ENCODE peak calls at places on chromosomes 2 and 18, in six cellular contexts. I is AG04450, Z is tibial artery, R is lower leg skin, L is thoracic aorta, H is cardiac fibroblast. B is an unnamed sample.

GRCh38 chr2:88843651-88844050 is 152.2 kb downstream of the RPIA start:
- DNase-seq in R (no peak), H (no peak), I (no peak), Z (no peak), L (no peak), B (no peak)

GRCh38 chr18:56312554-56312953 is 325.8 kb downstream of the TXNL1 start:
- DNase-seq in Z (no peak), I (no peak), L (no peak), H (no peak), R (no peak), B (no peak)

GRCh38 chr2:199955007-199955338 is 318 bp downstream of the TYW5 start:
- DNase-seq in R (no peak), I (no peak), H (no peak), L (no peak), Z (no peak), B (no peak)

GRCh38 chr2:158949300-158949699 is 19.1 kb upstream of the TANC1 start:
- DNase-seq in Z (no peak), I (no peak), H (no peak), L (no peak), R (no peak), B (no peak)

GRCh38 chr2:190376591-190377245 is 31.4 kb upstream of the MFSD6 start:
- DNase-seq in I (no peak), Z (no peak), L (no peak), H (no peak), R (no peak), B (no peak)

GRCh38 chr2:47890711-47891368 is 15.5 kb downstream of the FBXO11 start:
- DNase-seq in I (no peak), R (no peak), L (no peak), H (peak), Z (no peak), B (no peak)

GRCh38 chr2:68974251-68974650 is at the start of gene GKN1:
- DNase-seq in R (no peak), Z (no peak), L (no peak), I (peak), H (peak), B (no peak)

GRCh38 chr2:201090574-201090973 is 18.8 kb downstream of the NDUFB3 start:
- DNase-seq in R (no peak), Z (no peak), I (no peak), H (no peak), L (no peak), B (no peak)

GRCh38 chr2:172792711-172793110 is 57.1 kb downstream of the RAPGEF4 start:
- DNase-seq in Z (no peak), L (no peak), R (no peak), I (no peak), H (peak), B (no peak)

GRCh38 chr2:183371545-183371944 is 247.3 kb downstream of the NUP35 start:
- DNase-seq in I (no peak), L (no peak), Z (no peak), R (no peak), H (no peak), B (no peak)

GRCh38 chr2:233838251-233838650 is 16.1 kb downstream of the HJURP start:
- DNase-seq in L (no peak), I (no peak), Z (no peak), R (no peak), H (no peak), B (peak)

GRCh38 chr2:45289997-45290673 is 280.9 kb upstream of the SIX2 start:
- DNase-seq in L (no peak), Z (no peak), H (no peak), R (no peak), I (no peak), B (no peak)

GRCh38 chr18:48804856-48805610 is 145.7 kb downstream of the SMAD7 start:
- DNase-seq in I (no peak), H (no peak), R (peak), L (no peak), Z (peak), B (peak)

GRCh38 chr2:238657132-238658053 is 190.5 kb upstream of the TWIST2 start:
- DNase-seq in R (peak), H (no peak), Z (no peak), L (no peak), I (no peak), B (peak)

GRCh38 chr18:50630895-50631294 is 71.0 kb downstream of the MAPK4 start:
- DNase-seq in L (no peak), Z (no peak), H (no peak), I (no peak), R (peak), B (no peak)

GRCh38 chr2:172551266-172551665 is 4.6 kb upstream of the PDK1 start:
- DNase-seq in H (no peak), L (no peak), R (no peak), I (no peak), Z (no peak), B (no peak)

GRCh38 chr2:204860249-204860648 is 315.0 kb downstream of the PARD3B start:
- DNase-seq in I (no peak), Z (peak), L (no peak), H (no peak), R (peak), B (no peak)

GRCh38 chr18:3008546-3008945 is 4.4 kb downstream of the LPIN2 start:
- DNase-seq in H (peak), Z (no peak), R (no peak), I (peak), L (no peak), B (no peak)

GRCh38 chr2:19753818-19754217 is 148.0 kb downstream of the TTC32 start:
- DNase-seq in L (no peak), I (no peak), H (no peak), Z (no peak), R (peak), B (no peak)

GRCh38 chr2:42493468-42493884 is 306 bp downstream of the KCNG3 start:
- DNase-seq in R (no peak), I (no peak), H (no peak), L (no peak), Z (no peak), B (no peak)

GRCh38 chr2:199160677-199161465 is 296.9 kb downstream of the SATB2 start:
- DNase-seq in L (no peak), R (no peak), H (peak), Z (no peak), I (peak), B (no peak)

GRCh38 chr2:24543252-24543651 is 52.2 kb downstream of the NCOA1 start:
- DNase-seq in R (no peak), L (no peak), Z (no peak), I (no peak), H (peak), B (no peak)

GRCh38 chr2:163465440-163465839 is 270.4 kb downstream of the FIGN start:
- DNase-seq in R (no peak), Z (no peak), L (no peak), I (no peak), H (no peak), B (no peak)

GRCh38 chr2:9424447-9425164 is 1.2 kb downstream of the CPSF3 start:
- DNase-seq in H (no peak), Z (no peak), L (no peak), I (no peak), R (no peak), B (no peak)

GRCh38 chr2:106124787-106125549 is 69.1 kb downstream of the UXS1 start:
- DNase-seq in H (no peak), L (no peak), R (no peak), Z (no peak), I (no peak), B (peak)

GRCh38 chr2:238971318-238972145 is 123.6 kb downstream of the TWIST2 start:
- DNase-seq in L (no peak), H (no peak), Z (no peak), R (peak), I (no peak), B (no peak)

GRCh38 chr2:214232266-214232665 is 178.6 kb upstream of the VWC2L start:
- DNase-seq in Z (no peak), H (peak), I (no peak), R (no peak), L (no peak), B (no peak)

GRCh38 chr2:186445506-186445905 is 40.6 kb upstream of the ZC3H15 start:
- DNase-seq in R (no peak), L (no peak), I (no peak), Z (no peak), H (no peak), B (no peak)

GRCh38 chr2:172208881-172209325 is 106.2 kb upstream of the DLX2 start:
- DNase-seq in R (no peak), H (peak), I (no peak), L (no peak), Z (no peak), B (no peak)

GRCh38 chr2:229230215-229230614 is 40.9 kb downstream of the PID1 start:
- DNase-seq in R (no peak), I (no peak), Z (no peak), H (no peak), L (no peak), B (no peak)

GRCh38 chr18:11587432-11587831 is 22.0 kb upstream of the SLC35G4 start:
- DNase-seq in R (no peak), Z (no peak), L (no peak), H (no peak), I (no peak), B (no peak)

GRCh38 chr2:219684721-219685689 is 57.6 kb downstream of the SLC4A3 start:
- DNase-seq in R (peak), L (peak), Z (peak), H (peak), I (no peak), B (peak)

GRCh38 chr2:219689676-219690628 is 62.5 kb downstream of the SLC4A3 start:
- DNase-seq in L (no peak), H (peak), Z (peak), R (no peak), I (no peak), B (no peak)

GRCh38 chr2:219688560-219689445 is 61.4 kb downstream of the SLC4A3 start:
- DNase-seq in I (no peak), H (peak), Z (no peak), R (no peak), L (no peak), B (peak)

GRCh38 chr2:219687266-219687665 is 59.8 kb downstream of the SLC4A3 start:
- DNase-seq in H (peak), I (no peak), Z (no peak), L (no peak), R (no peak), B (no peak)

DNA sequence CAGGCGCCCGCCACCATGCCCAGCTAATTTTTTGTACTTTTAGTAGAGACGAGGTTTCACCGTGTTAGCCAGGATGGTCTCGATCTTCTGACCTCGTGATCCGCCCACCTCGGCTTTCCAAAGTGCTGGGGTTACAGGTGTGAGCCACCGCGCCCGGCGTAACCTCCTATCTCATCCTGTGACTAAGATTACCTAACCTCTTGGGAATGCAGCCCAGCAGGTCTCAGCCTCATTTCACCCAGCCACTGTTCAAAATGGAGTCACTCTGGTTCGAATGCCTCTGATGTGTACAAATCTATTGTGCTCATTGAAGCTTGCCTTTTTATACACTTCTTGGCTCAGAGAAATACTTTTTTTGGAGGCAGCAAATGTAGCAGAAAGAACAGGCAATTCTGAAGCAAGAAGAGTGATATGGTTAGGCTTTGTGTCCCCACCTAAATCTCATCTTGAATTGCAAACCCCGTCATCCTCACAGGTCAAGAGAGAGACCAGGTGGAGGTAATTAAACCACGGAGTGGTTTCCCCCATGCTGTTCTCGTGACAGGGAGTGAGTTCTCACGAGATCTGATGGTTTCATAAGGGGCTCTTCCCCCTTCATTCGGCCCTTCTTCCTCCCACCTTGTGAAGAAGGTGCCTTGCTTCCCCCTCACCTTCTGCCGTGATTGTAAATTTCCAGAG is 60.6 kb downstream of the SLC4A3 start:
- DNase-seq in R (no peak), H (no peak), L (no peak), I (no peak), Z (no peak), B (no peak)
- H3K4me3 ChIP-seq in R (no peak), H (no peak), L (no peak), I (no peak), Z (no peak), B (no peak)

GRCh38 chr2:136402281-136402680 is 284.3 kb upstream of the CXCR4 start:
- DNase-seq in I (no peak), Z (no peak), R (no peak), H (no peak), L (no peak), B (no peak)
- TF ChIP-seq CTCF in I (no peak), Z (no peak), R (no peak), H (no peak), L (no peak), B (no peak)

GRCh38 chr18:924987-925386 is 20.3 kb downstream of the ADCYAP1 start:
- DNase-seq in R (no peak), H (no peak), Z (no peak), I (no peak), L (no peak), B (no peak)
- H3K4me3 ChIP-seq in R (no peak), H (no peak), Z (no peak), I (no peak), L (no peak), B (no peak)

GRCh38 chr2:100033976-100034375 is 108.4 kb downstream of the AFF3 start:
- DNase-seq in H (no peak), I (no peak), R (no peak), Z (no peak), L (no peak), B (no peak)

GRCh38 chr2:100034431-100034830 is 108.0 kb downstream of the AFF3 start:
- DNase-seq in H (no peak), R (no peak), L (no peak), I (no peak), Z (no peak), B (no peak)

GRCh38 chr2:100031604-100032003 is 110.8 kb downstream of the AFF3 start:
- DNase-seq in I (no peak), H (no peak), L (no peak), R (no peak), Z (no peak), B (no peak)

GRCh38 chr2:100029460-100029859 is 112.9 kb downstream of the AFF3 start:
- DNase-seq in I (no peak), Z (no peak), R (no peak), H (no peak), L (no peak), B (no peak)
- TF ChIP-seq CTCF in I (no peak), Z (no peak), R (no peak), H (peak), L (no peak), B (no peak)

DNA sequence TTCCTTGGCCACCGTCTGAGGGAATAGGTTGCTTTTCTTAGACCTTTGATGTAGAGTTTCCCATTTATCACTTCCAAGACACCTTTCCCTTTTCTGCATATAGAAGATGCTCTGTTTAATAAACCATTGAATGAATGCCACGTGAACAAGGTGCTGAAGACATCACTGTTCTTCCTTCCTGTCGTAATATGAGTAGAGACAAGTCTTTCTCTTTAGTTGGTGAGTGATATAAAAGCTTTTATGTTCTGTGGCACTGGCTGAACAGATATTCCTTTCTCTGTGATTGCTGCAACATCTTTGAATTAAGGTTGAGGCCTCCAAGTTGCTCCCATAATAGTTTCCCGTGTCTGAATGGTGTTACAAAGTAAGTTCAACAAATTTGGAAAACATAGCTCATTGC is 38.7 kb downstream of the TTC39C start:
- DNase-seq in R (no peak), Z (no peak), I (no peak), H (no peak), L (no peak), B (no peak)
- H3K4me3 ChIP-seq in R (no peak), Z (no peak), I (no peak), H (no peak), L (no peak), B (no peak)

B was measured in coronary artery.